ENCODE peak calls at places on chromosomes 12 and 14, in six cellular contexts. One of them, this sample, is unnamed.
A peak's percentile ranks its signal among the peaks of the same experiment; 100 is the strongest.

GRCh38 chr14:72389200-72389599 is 457.0 kb downstream of the RGS6 start:
- DNase-seq in CD8-positive, alpha-beta T cell: no peak
- DNase-seq in body of pancreas: no peak
- DNase-seq in MM.1S: no peak
- DNase-seq in mammary epithelial cell: no peak
- DNase-seq in heart left ventricle: no peak
- DNase-seq in this sample: no peak

GRCh38 chr14:70660967-70661871 is 19.5 kb downstream of the TTC9 start:
- DNase-seq in body of pancreas: peak; percentile 35
- DNase-seq in CD8-positive, alpha-beta T cell: peak; percentile 25
- DNase-seq in MM.1S: no peak
- DNase-seq in mammary epithelial cell: no peak
- DNase-seq in heart left ventricle: no peak
- DNase-seq in this sample: no peak

GRCh38 chr12:89859513-89860220 is 151.0 kb upstream of the ATP2B1 start:
- DNase-seq in body of pancreas: no peak
- DNase-seq in heart left ventricle: no peak
- DNase-seq in MM.1S: no peak
- DNase-seq in mammary epithelial cell: peak; percentile 17
- DNase-seq in CD8-positive, alpha-beta T cell: no peak
- DNase-seq in this sample: no peak

GRCh38 chr14:96039633-96040311 is 610 bp downstream of the C14orf132 start:
- DNase-seq in mammary epithelial cell: no peak
- DNase-seq in body of pancreas: no peak
- DNase-seq in heart left ventricle: no peak
- DNase-seq in MM.1S: no peak
- DNase-seq in CD8-positive, alpha-beta T cell: no peak
- DNase-seq in this sample: no peak

GRCh38 chr12:123388218-123388947 is 4.5 kb downstream of the KMT5A start:
- DNase-seq in body of pancreas: peak; percentile 75
- DNase-seq in MM.1S: peak; percentile 38
- DNase-seq in mammary epithelial cell: peak; percentile 62
- DNase-seq in heart left ventricle: peak; percentile 88
- DNase-seq in CD8-positive, alpha-beta T cell: peak; percentile 41
- DNase-seq in this sample: peak; percentile 87

GRCh38 chr12:1306817-1307216 is 287.6 kb downstream of the FBXL14 start:
- DNase-seq in heart left ventricle: no peak
- DNase-seq in CD8-positive, alpha-beta T cell: no peak
- DNase-seq in body of pancreas: no peak
- DNase-seq in mammary epithelial cell: no peak
- DNase-seq in MM.1S: no peak
- DNase-seq in this sample: no peak

GRCh38 chr14:25411933-25412757 is 362.2 kb upstream of the STXBP6 start:
- DNase-seq in heart left ventricle: no peak
- DNase-seq in body of pancreas: no peak
- DNase-seq in CD8-positive, alpha-beta T cell: no peak
- DNase-seq in mammary epithelial cell: no peak
- DNase-seq in MM.1S: peak; percentile 10
- DNase-seq in this sample: no peak

GRCh38 chr14:22426711-22427110 is 162.3 kb downstream of the DAD1 start:
- DNase-seq in heart left ventricle: no peak
- DNase-seq in body of pancreas: no peak
- DNase-seq in CD8-positive, alpha-beta T cell: no peak
- DNase-seq in MM.1S: no peak
- DNase-seq in mammary epithelial cell: no peak
- DNase-seq in this sample: no peak

GRCh38 chr12:115337693-115338543 is 653.9 kb upstream of the TBX3 start:
- DNase-seq in body of pancreas: peak; percentile 30
- DNase-seq in CD8-positive, alpha-beta T cell: no peak
- DNase-seq in MM.1S: no peak
- DNase-seq in heart left ventricle: peak; percentile 44
- DNase-seq in mammary epithelial cell: peak; percentile 81
- DNase-seq in this sample: no peak

GRCh38 chr12:13945641-13946040 is 35.8 kb downstream of the GRIN2B start:
- DNase-seq in mammary epithelial cell: no peak
- DNase-seq in CD8-positive, alpha-beta T cell: no peak
- DNase-seq in body of pancreas: no peak
- DNase-seq in heart left ventricle: no peak
- DNase-seq in MM.1S: no peak
- DNase-seq in this sample: no peak

GRCh38 chr14:86790408-86791364 is 1202.3 kb downstream of the GALC start:
- DNase-seq in heart left ventricle: no peak
- DNase-seq in mammary epithelial cell: peak; percentile 16
- DNase-seq in body of pancreas: no peak
- DNase-seq in MM.1S: no peak
- DNase-seq in CD8-positive, alpha-beta T cell: no peak
- DNase-seq in this sample: no peak

GRCh38 chr12:14934511-14934910 is 3.8 kb downstream of the ERP27 start:
- DNase-seq in body of pancreas: no peak
- DNase-seq in mammary epithelial cell: no peak
- DNase-seq in CD8-positive, alpha-beta T cell: no peak
- DNase-seq in MM.1S: no peak
- DNase-seq in heart left ventricle: no peak
- DNase-seq in this sample: no peak

GRCh38 chr12:9388379-9388778 is 180.2 kb upstream of the PZP start:
- DNase-seq in MM.1S: no peak
- DNase-seq in mammary epithelial cell: no peak
- DNase-seq in body of pancreas: no peak
- DNase-seq in heart left ventricle: no peak
- DNase-seq in CD8-positive, alpha-beta T cell: no peak
- DNase-seq in this sample: no peak

GRCh38 chr14:65560340-65561027 is 148.0 kb downstream of the FUT8 start:
- DNase-seq in MM.1S: no peak
- DNase-seq in heart left ventricle: no peak
- DNase-seq in body of pancreas: no peak
- DNase-seq in CD8-positive, alpha-beta T cell: no peak
- DNase-seq in mammary epithelial cell: no peak
- DNase-seq in this sample: no peak

GRCh38 chr12:15180975-15181683 is 40.1 kb downstream of the RERG start:
- DNase-seq in mammary epithelial cell: no peak
- DNase-seq in MM.1S: no peak
- DNase-seq in heart left ventricle: no peak
- DNase-seq in body of pancreas: no peak
- DNase-seq in CD8-positive, alpha-beta T cell: no peak
- DNase-seq in this sample: no peak

GRCh38 chr12:94435511-94435927 is 24.1 kb downstream of the CEP83 start:
- DNase-seq in mammary epithelial cell: no peak
- DNase-seq in body of pancreas: no peak
- DNase-seq in CD8-positive, alpha-beta T cell: no peak
- DNase-seq in heart left ventricle: no peak
- DNase-seq in MM.1S: peak; percentile 28
- DNase-seq in this sample: no peak

GRCh38 chr14:89540830-89541470 is 123.9 kb upstream of the FOXN3 start:
- DNase-seq in MM.1S: no peak
- DNase-seq in mammary epithelial cell: peak; percentile 2
- DNase-seq in CD8-positive, alpha-beta T cell: no peak
- DNase-seq in body of pancreas: no peak
- DNase-seq in heart left ventricle: no peak
- DNase-seq in this sample: no peak

GRCh38 chr12:74725154-74725553 is 187.5 kb downstream of the ATXN7L3B start:
- DNase-seq in mammary epithelial cell: no peak
- DNase-seq in heart left ventricle: no peak
- DNase-seq in CD8-positive, alpha-beta T cell: no peak
- DNase-seq in body of pancreas: no peak
- DNase-seq in MM.1S: no peak
- DNase-seq in this sample: no peak

GRCh38 chr12:104565606-104566243 is 109.0 kb downstream of the CHST11 start:
- DNase-seq in CD8-positive, alpha-beta T cell: no peak
- DNase-seq in MM.1S: no peak
- DNase-seq in heart left ventricle: no peak
- DNase-seq in mammary epithelial cell: no peak
- DNase-seq in body of pancreas: no peak
- DNase-seq in this sample: no peak

GRCh38 chr14:75702606-75703261 is 41.7 kb downstream of the TTLL5 start:
- DNase-seq in CD8-positive, alpha-beta T cell: no peak
- DNase-seq in heart left ventricle: no peak
- DNase-seq in MM.1S: no peak
- DNase-seq in body of pancreas: peak; percentile 52
- DNase-seq in mammary epithelial cell: no peak
- DNase-seq in this sample: no peak

GRCh38 chr12:1913377-1914115 is 4.9 kb downstream of the CACNA2D4 start:
- DNase-seq in MM.1S: no peak
- DNase-seq in body of pancreas: no peak
- DNase-seq in CD8-positive, alpha-beta T cell: no peak
- DNase-seq in mammary epithelial cell: no peak
- DNase-seq in heart left ventricle: no peak
- DNase-seq in this sample: no peak

GRCh38 chr12:77724367-77724957 is 106.2 kb upstream of the NAV3 start:
- DNase-seq in heart left ventricle: no peak
- DNase-seq in MM.1S: peak; percentile 56
- DNase-seq in body of pancreas: peak; percentile 19
- DNase-seq in CD8-positive, alpha-beta T cell: no peak
- DNase-seq in mammary epithelial cell: peak; percentile 25
- DNase-seq in this sample: no peak

GRCh38 chr12:103858953-103859601 is 18.0 kb upstream of the NT5DC3 start:
- DNase-seq in heart left ventricle: peak; percentile 31
- DNase-seq in CD8-positive, alpha-beta T cell: no peak
- DNase-seq in MM.1S: no peak
- DNase-seq in mammary epithelial cell: peak; percentile 99
- DNase-seq in body of pancreas: peak; percentile 39
- DNase-seq in this sample: peak; percentile 69

GRCh38 chr14:91968280-91968679 is 20.8 kb upstream of the FBLN5 start:
- DNase-seq in body of pancreas: no peak
- DNase-seq in mammary epithelial cell: no peak
- DNase-seq in heart left ventricle: no peak
- DNase-seq in MM.1S: no peak
- DNase-seq in CD8-positive, alpha-beta T cell: peak; percentile 16
- DNase-seq in this sample: no peak

GRCh38 chr14:55579724-55580400 is at the start of gene KTN1:
- DNase-seq in MM.1S: peak; percentile 70
- DNase-seq in CD8-positive, alpha-beta T cell: peak; percentile 68
- DNase-seq in mammary epithelial cell: peak; percentile 87
- DNase-seq in heart left ventricle: peak; percentile 90
- DNase-seq in body of pancreas: peak; percentile 84
- DNase-seq in this sample: peak; percentile 81

GRCh38 chr14:99349721-99350495 is 77.9 kb upstream of the BCL11B start:
- DNase-seq in body of pancreas: no peak
- DNase-seq in CD8-positive, alpha-beta T cell: no peak
- DNase-seq in heart left ventricle: no peak
- DNase-seq in mammary epithelial cell: no peak
- DNase-seq in MM.1S: no peak
- DNase-seq in this sample: no peak

GRCh38 chr12:55499810-55500252 is 7.7 kb downstream of the OR6C68 start:
- DNase-seq in heart left ventricle: no peak
- DNase-seq in body of pancreas: peak; percentile 18
- DNase-seq in mammary epithelial cell: no peak
- DNase-seq in CD8-positive, alpha-beta T cell: no peak
- DNase-seq in MM.1S: no peak
- DNase-seq in this sample: peak; percentile 88

GRCh38 chr12:53230971-53231858 is 794 bp downstream of the RARG start:
- DNase-seq in CD8-positive, alpha-beta T cell: no peak
- DNase-seq in body of pancreas: no peak
- DNase-seq in MM.1S: no peak
- DNase-seq in mammary epithelial cell: no peak
- DNase-seq in heart left ventricle: no peak
- DNase-seq in this sample: no peak
- H3K4me1 ChIP-seq in CD8-positive, alpha-beta T cell: peaks cover 56% of the 10 kb centered on the region
- H3K4me1 ChIP-seq in body of pancreas: peaks cover 30% of the 10 kb centered on the region
- H3K4me1 ChIP-seq in MM.1S: peaks cover 12% of the 10 kb centered on the region
- H3K4me1 ChIP-seq in mammary epithelial cell: peaks cover 51% of the 10 kb centered on the region
- H3K4me1 ChIP-seq in heart left ventricle: peaks cover 24% of the 10 kb centered on the region
- H3K4me1 ChIP-seq in this sample: peaks cover 28% of the 10 kb centered on the region

DNA sequence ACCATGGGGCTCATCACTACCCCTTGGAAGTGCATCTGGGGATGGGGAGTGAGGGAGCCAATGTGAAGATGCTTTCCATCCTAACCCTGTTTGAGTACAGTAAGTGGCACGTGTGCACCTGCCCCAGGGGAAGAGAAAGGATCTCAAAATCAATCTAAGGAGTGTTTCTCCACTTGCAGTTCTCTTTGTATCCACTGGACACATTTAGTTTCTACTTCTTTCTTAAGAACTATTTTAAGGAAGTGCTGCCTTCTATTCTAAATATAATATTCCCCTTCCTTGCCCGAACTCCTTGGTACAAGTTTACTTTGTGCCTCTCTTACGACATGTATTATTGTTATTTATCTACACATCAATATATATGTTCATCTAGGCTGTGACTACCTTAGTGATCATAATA is 73.8 kb downstream of the TTC6 start:
- DNase-seq in body of pancreas: no peak
- DNase-seq in heart left ventricle: no peak
- DNase-seq in mammary epithelial cell: no peak
- DNase-seq in MM.1S: no peak
- DNase-seq in CD8-positive, alpha-beta T cell: no peak
- DNase-seq in this sample: no peak
- TF ChIP-seq CTCF in body of pancreas: no peak
- TF ChIP-seq CTCF in heart left ventricle: no peak
- TF ChIP-seq CTCF in mammary epithelial cell: peak; percentile 2
- TF ChIP-seq CTCF in MM.1S: no peak
- TF ChIP-seq CTCF in CD8-positive, alpha-beta T cell: no peak
- TF ChIP-seq CTCF in this sample: no peak

DNA sequence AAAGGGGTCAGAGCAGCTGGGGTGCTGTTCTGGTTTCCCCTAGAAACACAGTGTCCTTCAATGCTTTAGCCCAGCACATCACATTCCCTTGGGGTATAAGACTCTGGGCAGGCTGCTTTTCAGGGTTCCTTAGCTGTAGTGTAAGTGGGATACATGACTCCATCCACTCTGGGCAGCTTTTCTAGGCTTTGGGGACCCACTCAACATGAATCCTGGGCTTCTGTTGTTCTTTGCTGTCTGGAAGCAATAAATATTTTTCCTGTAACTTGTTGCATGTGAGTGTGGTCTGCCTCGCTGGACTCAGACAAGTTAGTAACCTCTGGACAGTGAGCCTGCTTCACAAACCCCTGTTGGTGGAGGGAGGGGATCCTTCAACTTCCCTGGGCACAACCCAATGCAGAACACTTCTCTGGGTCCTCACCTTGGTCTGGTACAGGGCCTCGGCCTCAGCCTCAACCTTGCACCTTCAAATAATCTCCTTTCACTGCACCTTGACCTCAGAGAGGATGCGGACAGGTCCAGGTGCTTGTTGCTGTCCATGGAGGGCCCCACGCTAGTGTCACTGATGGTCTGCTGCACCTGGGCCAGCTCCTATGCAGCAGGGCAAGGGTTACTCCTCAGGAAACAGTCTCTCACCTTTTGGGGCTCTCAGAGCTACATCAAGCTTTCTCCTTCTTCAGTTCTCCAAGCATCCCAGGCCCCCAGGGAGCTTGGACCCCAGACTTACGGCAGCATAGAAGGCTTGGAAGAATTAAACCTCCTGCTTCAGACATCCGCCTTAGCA is 13.5 kb upstream of the KRT73 start:
- DNase-seq in CD8-positive, alpha-beta T cell: no peak
- DNase-seq in MM.1S: no peak
- DNase-seq in heart left ventricle: no peak
- DNase-seq in body of pancreas: no peak
- DNase-seq in mammary epithelial cell: no peak
- DNase-seq in this sample: no peak
- H3K4me1 ChIP-seq in CD8-positive, alpha-beta T cell: peaks cover 60% of the 10 kb centered on the region
- H3K4me1 ChIP-seq in MM.1S: no peaks in the 10 kb centered on the region
- H3K4me1 ChIP-seq in heart left ventricle: peaks cover 2% of the 10 kb centered on the region
- H3K4me1 ChIP-seq in body of pancreas: no peaks in the 10 kb centered on the region
- H3K4me1 ChIP-seq in mammary epithelial cell: no peaks in the 10 kb centered on the region
- H3K4me1 ChIP-seq in this sample: no peaks in the 10 kb centered on the region

DNA sequence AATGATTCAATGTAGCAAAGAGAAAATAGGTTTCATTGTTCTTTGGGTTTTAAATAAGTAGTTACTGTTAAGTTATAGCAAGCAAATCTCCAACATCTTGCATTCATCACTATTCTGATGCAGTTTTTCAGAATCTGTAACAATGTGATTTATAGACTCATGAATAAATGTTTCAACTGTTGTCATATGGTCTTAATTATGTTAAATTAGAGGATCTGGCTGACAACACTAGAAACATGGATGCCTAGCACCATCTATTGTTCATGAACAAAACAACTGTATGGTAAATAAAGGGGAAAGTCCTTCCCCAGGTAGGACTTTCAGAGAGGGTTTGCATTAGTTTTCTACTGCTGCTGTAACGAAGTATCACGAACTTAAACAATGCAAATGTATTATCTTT is 167.9 kb downstream of the BCAT1 start:
- DNase-seq in heart left ventricle: no peak
- DNase-seq in mammary epithelial cell: peak; percentile 4
- DNase-seq in CD8-positive, alpha-beta T cell: no peak
- DNase-seq in MM.1S: peak; percentile 26
- DNase-seq in body of pancreas: no peak
- DNase-seq in this sample: peak; percentile 25
- TF ChIP-seq CTCF in heart left ventricle: no peak
- TF ChIP-seq CTCF in mammary epithelial cell: peak; percentile 37
- TF ChIP-seq CTCF in CD8-positive, alpha-beta T cell: no peak
- TF ChIP-seq CTCF in MM.1S: peak; percentile 35
- TF ChIP-seq CTCF in body of pancreas: no peak
- TF ChIP-seq CTCF in this sample: peak; percentile 53